ENCODE peak calls at places on chromosomes 16 and 17, in six cellular contexts. One of them, this sample, is unnamed.
A peak's percentile ranks its signal among the peaks of the same experiment; 100 is the strongest.

GRCh38 chr16:9840761-9841665 is 341.2 kb downstream of the GRIN2A start:
- DNase-seq in GM13977: peak; percentile 16
- DNase-seq in lower lobe of right lung: no peak
- DNase-seq in HFF-Myc: no peak
- DNase-seq in transverse colon: no peak
- DNase-seq in NCI-H748 treated with DMSO at 0.1 percent for 48 hours: peak; percentile 34
- DNase-seq in this sample: no peak

GRCh38 chr16:11439216-11439615 is 94.0 kb downstream of the RMI2 start:
- DNase-seq in GM13977: no peak
- DNase-seq in lower lobe of right lung: no peak
- DNase-seq in HFF-Myc: no peak
- DNase-seq in transverse colon: no peak
- DNase-seq in NCI-H748 treated with DMSO at 0.1 percent for 48 hours: no peak
- DNase-seq in this sample: no peak

GRCh38 chr16:68995011-68995504 is 110.4 kb upstream of the HAS3 start:
- DNase-seq in GM13977: no peak
- DNase-seq in lower lobe of right lung: no peak
- DNase-seq in HFF-Myc: peak; percentile 24
- DNase-seq in transverse colon: no peak
- DNase-seq in NCI-H748 treated with DMSO at 0.1 percent for 48 hours: no peak
- DNase-seq in this sample: peak; percentile 40

GRCh38 chr17:48413613-48414405 is 16.2 kb downstream of the SKAP1 start:
- DNase-seq in GM13977: no peak
- DNase-seq in lower lobe of right lung: no peak
- DNase-seq in HFF-Myc: no peak
- DNase-seq in transverse colon: no peak
- DNase-seq in NCI-H748 treated with DMSO at 0.1 percent for 48 hours: no peak
- DNase-seq in this sample: no peak

GRCh38 chr17:62898239-62898864 is 67.7 kb upstream of the TANC2 start:
- DNase-seq in GM13977: no peak
- DNase-seq in lower lobe of right lung: no peak
- DNase-seq in HFF-Myc: no peak
- DNase-seq in transverse colon: no peak
- DNase-seq in NCI-H748 treated with DMSO at 0.1 percent for 48 hours: no peak
- DNase-seq in this sample: no peak

GRCh38 chr17:77822302-77823030 is 136.0 kb upstream of the TNRC6C start:
- DNase-seq in GM13977: no peak
- DNase-seq in lower lobe of right lung: peak; percentile 32
- DNase-seq in HFF-Myc: no peak
- DNase-seq in transverse colon: peak; percentile 56
- DNase-seq in NCI-H748 treated with DMSO at 0.1 percent for 48 hours: no peak
- DNase-seq in this sample: no peak

GRCh38 chr17:43219746-43220380 is 8.2 kb downstream of the TMEM106A start:
- DNase-seq in GM13977: no peak
- DNase-seq in lower lobe of right lung: no peak
- DNase-seq in HFF-Myc: no peak
- DNase-seq in transverse colon: no peak
- DNase-seq in NCI-H748 treated with DMSO at 0.1 percent for 48 hours: no peak
- DNase-seq in this sample: no peak

GRCh38 chr16:66547101-66547989 is 2.6 kb downstream of the TK2 start:
- DNase-seq in GM13977: no peak
- DNase-seq in lower lobe of right lung: no peak
- DNase-seq in HFF-Myc: no peak
- DNase-seq in transverse colon: no peak
- DNase-seq in NCI-H748 treated with DMSO at 0.1 percent for 48 hours: no peak
- DNase-seq in this sample: no peak

GRCh38 chr16:80023865-80024264 is 423.3 kb upstream of the MAF start:
- DNase-seq in GM13977: no peak
- DNase-seq in lower lobe of right lung: no peak
- DNase-seq in HFF-Myc: no peak
- DNase-seq in transverse colon: no peak
- DNase-seq in NCI-H748 treated with DMSO at 0.1 percent for 48 hours: no peak
- DNase-seq in this sample: no peak

GRCh38 chr17:5260542-5260941 is 21.5 kb upstream of the RABEP1 start:
- DNase-seq in GM13977: no peak
- DNase-seq in lower lobe of right lung: no peak
- DNase-seq in HFF-Myc: no peak
- DNase-seq in transverse colon: no peak
- DNase-seq in NCI-H748 treated with DMSO at 0.1 percent for 48 hours: no peak
- DNase-seq in this sample: no peak

GRCh38 chr16:81700071-81700779 is 78.9 kb upstream of the PLCG2 start:
- DNase-seq in GM13977: no peak
- DNase-seq in lower lobe of right lung: no peak
- DNase-seq in HFF-Myc: no peak
- DNase-seq in transverse colon: no peak
- DNase-seq in NCI-H748 treated with DMSO at 0.1 percent for 48 hours: no peak
- DNase-seq in this sample: no peak

GRCh38 chr17:79803997-79804855 is 7.3 kb upstream of the CBX8 start:
- DNase-seq in GM13977: peak; percentile 85
- DNase-seq in lower lobe of right lung: no peak
- DNase-seq in HFF-Myc: no peak
- DNase-seq in transverse colon: no peak
- DNase-seq in NCI-H748 treated with DMSO at 0.1 percent for 48 hours: no peak
- DNase-seq in this sample: peak; percentile 25

GRCh38 chr17:19447085-19447583 is 36.1 kb downstream of the RNF112 start:
- DNase-seq in GM13977: peak; percentile 87
- DNase-seq in lower lobe of right lung: no peak
- DNase-seq in HFF-Myc: peak; percentile 39
- DNase-seq in transverse colon: peak; percentile 80
- DNase-seq in NCI-H748 treated with DMSO at 0.1 percent for 48 hours: peak; percentile 69
- DNase-seq in this sample: peak; percentile 53

GRCh38 chr16:84967828-84968227 is 43.5 kb downstream of the ZDHHC7 start:
- DNase-seq in GM13977: no peak
- DNase-seq in lower lobe of right lung: no peak
- DNase-seq in HFF-Myc: no peak
- DNase-seq in transverse colon: no peak
- DNase-seq in NCI-H748 treated with DMSO at 0.1 percent for 48 hours: no peak
- DNase-seq in this sample: no peak

GRCh38 chr16:34758835-34759234 is 1299.4 kb downstream of the TP53TG3F start:
- DNase-seq in GM13977: no peak
- DNase-seq in lower lobe of right lung: no peak
- DNase-seq in HFF-Myc: no peak
- DNase-seq in transverse colon: no peak
- DNase-seq in NCI-H748 treated with DMSO at 0.1 percent for 48 hours: no peak
- DNase-seq in this sample: no peak

GRCh38 chr17:14107889-14108288 is 38.6 kb downstream of the COX10 start:
- DNase-seq in GM13977: no peak
- DNase-seq in lower lobe of right lung: no peak
- DNase-seq in HFF-Myc: no peak
- DNase-seq in transverse colon: no peak
- DNase-seq in NCI-H748 treated with DMSO at 0.1 percent for 48 hours: no peak
- DNase-seq in this sample: no peak

GRCh38 chr17:7249219-7249618 is 2.3 kb downstream of the CTDNEP1 start:
- DNase-seq in GM13977: no peak
- DNase-seq in lower lobe of right lung: no peak
- DNase-seq in HFF-Myc: no peak
- DNase-seq in transverse colon: no peak
- DNase-seq in NCI-H748 treated with DMSO at 0.1 percent for 48 hours: no peak
- DNase-seq in this sample: no peak

GRCh38 chr16:14405611-14406537 is 224.2 kb downstream of the PARN start:
- DNase-seq in GM13977: peak; percentile 67
- DNase-seq in lower lobe of right lung: no peak
- DNase-seq in HFF-Myc: no peak
- DNase-seq in transverse colon: peak; percentile 71
- DNase-seq in NCI-H748 treated with DMSO at 0.1 percent for 48 hours: no peak
- DNase-seq in this sample: no peak

GRCh38 chr17:47615766-47616424 is 33.8 kb upstream of the KPNB1 start:
- DNase-seq in GM13977: peak; percentile 44
- DNase-seq in lower lobe of right lung: no peak
- DNase-seq in HFF-Myc: no peak
- DNase-seq in transverse colon: no peak
- DNase-seq in NCI-H748 treated with DMSO at 0.1 percent for 48 hours: peak; percentile 23
- DNase-seq in this sample: peak; percentile 55

GRCh38 chr17:83012873-83013778 is 66.3 kb upstream of the METRNL start:
- DNase-seq in GM13977: no peak
- DNase-seq in lower lobe of right lung: no peak
- DNase-seq in HFF-Myc: peak; percentile 89
- DNase-seq in transverse colon: no peak
- DNase-seq in NCI-H748 treated with DMSO at 0.1 percent for 48 hours: no peak
- DNase-seq in this sample: no peak

GRCh38 chr17:76384222-76384986 is at the start of gene SPHK1:
- DNase-seq in GM13977: peak; percentile 96
- DNase-seq in lower lobe of right lung: peak; percentile 79
- DNase-seq in HFF-Myc: no peak
- DNase-seq in transverse colon: peak; percentile 76
- DNase-seq in NCI-H748 treated with DMSO at 0.1 percent for 48 hours: no peak
- DNase-seq in this sample: peak; percentile 62

GRCh38 chr17:45016823-45017222 is 34.6 kb downstream of the DCAKD start:
- DNase-seq in GM13977: no peak
- DNase-seq in lower lobe of right lung: no peak
- DNase-seq in HFF-Myc: no peak
- DNase-seq in transverse colon: no peak
- DNase-seq in NCI-H748 treated with DMSO at 0.1 percent for 48 hours: no peak
- DNase-seq in this sample: peak; percentile 6